ENCODE peak calls at places on chromosome 10, in eight cellular contexts. I is Karpas-422, E is uterus, G is IMR-90, W is adrenal gland, A is H9, K is kidney, O is NT2/D1. X is an unnamed sample. For H3K4me1, the result is how much of the 10 kb centered on the place peaks cover.

GRCh38 chr10:63896992-63897391 is 375.8 kb downstream of the REEP3 start:
- DNase-seq in I (no peak), E (no peak), G (no peak), W (no peak), A (no peak), K (no peak), O (no peak), X (no peak)

GRCh38 chr10:47027108-47027811 is 116.0 kb downstream of the PTPN20 start:
- DNase-seq in I (no peak), E (no peak), G (no peak), W (no peak), A (peak), K (no peak), O (no peak), X (no peak)

GRCh38 chr10:133388973-133389818 is 4.8 kb upstream of the MTG1 start:
- DNase-seq in I (peak), E (peak), G (no peak), W (peak), A (no peak), K (peak), O (no peak), X (no peak)

GRCh38 chr10:71473671-71474599 is 77.2 kb downstream of the CDH23 start:
- DNase-seq in I (no peak), E (no peak), G (no peak), W (no peak), A (no peak), K (no peak), O (no peak), X (no peak)

GRCh38 chr10:62492012-62492869 is 118.1 kb downstream of the ZNF365 start:
- DNase-seq in I (peak), E (no peak), G (peak), W (no peak), A (no peak), K (no peak), O (no peak), X (peak)

GRCh38 chr10:22700489-22700888 is 13.9 kb downstream of the PIP4K2A start:
- DNase-seq in I (no peak), E (no peak), G (no peak), W (no peak), A (no peak), K (no peak), O (no peak), X (no peak)

GRCh38 chr10:47332946-47333345 is 10.7 kb downstream of the GDF2 start:
- DNase-seq in I (no peak), E (no peak), G (peak), W (no peak), A (no peak), K (peak), O (no peak), X (peak)

GRCh38 chr10:123149568-123150228 is 1.8 kb downstream of the HMX2 start:
- DNase-seq in I (no peak), E (no peak), G (peak), W (no peak), A (peak), K (peak), O (no peak), X (peak)

GRCh38 chr10:129114588-129114987 is 352.5 kb upstream of the MGMT start:
- DNase-seq in I (no peak), E (no peak), G (no peak), W (peak), A (no peak), K (no peak), O (no peak), X (no peak)

GRCh38 chr10:69317175-69318086 is 39.1 kb downstream of the HK1 start:
- DNase-seq in I (peak), E (no peak), G (no peak), W (no peak), A (peak), K (no peak), O (no peak), X (no peak)

GRCh38 chr10:76558996-76559888 is 1078.4 kb downstream of the KCNMA1 start:
- DNase-seq in I (no peak), E (no peak), G (peak), W (no peak), A (no peak), K (no peak), O (no peak), X (peak)

GRCh38 chr10:8306685-8307364 is 252.3 kb downstream of the GATA3 start:
- DNase-seq in I (no peak), E (no peak), G (no peak), W (no peak), A (no peak), K (no peak), O (no peak), X (no peak)

GRCh38 chr10:821322-821721 is 110.2 kb downstream of the LARP4B start:
- DNase-seq in I (no peak), E (no peak), G (peak), W (no peak), A (no peak), K (no peak), O (no peak), X (peak)

GRCh38 chr10:822661-823367 is 108.7 kb downstream of the LARP4B start:
- DNase-seq in I (no peak), E (no peak), G (no peak), W (no peak), A (no peak), K (no peak), O (no peak), X (no peak)

GRCh38 chr10:824497-824896 is 107.0 kb downstream of the LARP4B start:
- DNase-seq in I (no peak), E (no peak), G (no peak), W (no peak), A (no peak), K (no peak), O (no peak), X (no peak)

GRCh38 chr10:819816-820215 is 111.7 kb downstream of the LARP4B start:
- DNase-seq in I (no peak), E (no peak), G (no peak), W (no peak), A (no peak), K (no peak), O (no peak), X (no peak)

DNA sequence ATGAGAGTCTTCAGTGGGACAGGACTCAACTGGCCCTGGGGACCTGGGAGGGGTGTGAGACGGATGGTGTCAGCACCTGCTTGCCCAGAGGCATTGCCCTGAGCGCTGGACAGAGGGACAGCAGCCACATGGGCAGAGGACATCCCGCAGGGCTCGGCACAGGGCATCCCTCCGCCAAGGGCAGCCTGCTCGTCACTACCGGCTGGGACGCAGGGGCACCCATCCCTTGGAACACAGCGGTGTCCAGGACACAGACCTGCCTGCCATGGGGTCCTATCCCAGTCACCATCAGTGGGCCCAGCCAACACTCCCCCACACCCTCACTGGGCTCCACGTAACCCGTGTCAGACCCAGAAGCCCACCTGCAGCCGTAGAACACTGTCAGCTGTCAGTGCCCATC is 109.3 kb downstream of the LARP4B start:
- DNase-seq in I (no peak), E (no peak), G (no peak), W (no peak), A (no peak), K (no peak), O (no peak), X (no peak)
- H3K4me1 ChIP-seq in I (under half), E (under half), G (under half), W (under half), A (under half), K (under half), O (under half), X (under half)

DNA sequence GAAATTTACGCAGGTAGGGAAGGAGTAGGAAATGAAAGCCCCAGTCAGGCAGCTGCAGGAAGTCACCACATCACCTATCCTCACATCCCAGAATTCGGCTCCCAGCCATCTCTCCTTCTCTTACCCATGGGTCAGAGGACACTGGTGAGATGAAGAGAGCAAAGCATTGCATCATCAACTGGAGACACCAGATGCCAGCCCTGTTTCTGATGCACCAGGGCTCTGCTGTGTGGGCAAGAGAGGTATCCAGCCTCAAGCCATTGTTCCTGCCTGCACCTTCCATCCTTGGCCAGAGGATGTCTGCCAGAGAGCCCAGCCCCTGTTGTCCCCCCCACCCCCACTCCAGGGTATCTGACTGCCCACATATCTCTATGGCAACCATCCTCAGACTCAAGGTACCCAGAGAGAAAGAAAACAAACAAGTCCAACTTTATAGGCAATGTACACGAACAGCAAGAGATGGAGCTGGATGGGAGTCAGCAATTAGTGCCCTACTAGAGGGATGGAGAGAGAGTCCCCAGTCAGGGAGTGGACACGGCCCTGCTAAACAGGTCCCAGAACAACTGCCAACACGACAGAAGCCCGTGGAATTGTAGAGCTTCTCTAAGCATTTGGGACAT is 3.0 kb downstream of the CAMK2G start:
- DNase-seq in I (no peak), E (no peak), G (no peak), W (no peak), A (no peak), K (no peak), O (no peak), X (peak)
- H3K4me1 ChIP-seq in I (under half), E (under half), G (under half), W (under half), A (under half), K (under half), O (under half), X (under half)

GRCh38 chr10:68083953-68084352 is 8.9 kb upstream of the HERC4 start:
- DNase-seq in I (no peak), E (no peak), G (no peak), W (no peak), A (no peak), K (no peak), O (no peak), X (no peak)
- H3K4me1 ChIP-seq in I (under half), E (under half), G (under half), W (under half), A (under half), K (under half), O (under half), X (half or more)

GRCh38 chr10:43122096-43122495 is 16.1 kb upstream of the CSGALNACT2 start:
- DNase-seq in I (no peak), E (no peak), G (no peak), W (peak), A (peak), K (peak), O (no peak), X (no peak)
- H3K4me1 ChIP-seq in I (under half), E (under half), G (under half), W (under half), A (under half), K (under half), O (under half), X (under half)

DNA sequence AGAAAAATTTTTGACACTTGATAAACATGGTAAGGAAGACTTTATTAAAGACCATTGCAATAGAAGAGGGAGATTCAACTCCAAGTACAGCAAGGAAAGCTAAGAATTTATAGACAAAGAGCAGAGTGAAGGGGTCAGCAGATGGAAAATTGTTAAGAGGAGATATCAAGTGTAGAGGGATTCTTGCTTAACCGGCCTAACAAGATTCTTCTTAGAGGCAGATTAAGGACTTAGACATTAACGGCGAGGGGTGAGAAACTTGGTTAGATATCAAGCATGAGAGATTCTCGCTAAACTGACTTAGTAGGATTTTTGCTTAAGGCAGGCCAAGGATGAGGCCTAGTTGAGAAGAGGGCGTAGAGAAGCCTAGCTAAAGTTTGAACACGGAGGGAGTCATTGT is 76.0 kb downstream of the ITGB1 start:
- DNase-seq in I (no peak), E (no peak), G (no peak), W (no peak), A (no peak), K (no peak), O (no peak), X (no peak)
- H3K4me1 ChIP-seq in I (under half), E (under half), G (under half), W (under half), A (under half), K (under half), O (under half), X (under half)

GRCh38 chr10:110498982-110499795 is 1.5 kb downstream of the DUSP5 start:
- DNase-seq in I (peak), E (peak), G (peak), W (peak), A (peak), K (no peak), O (no peak), X (peak)
- H3K4me1 ChIP-seq in I (half or more), E (under half), G (under half), W (half or more), A (under half), K (under half), O (under half), X (under half)

X was measured in GM23248.